ENCODE peak calls at places on chromosomes 12 and 14, in seven cellular contexts. One of them, this sample, is unnamed.

GRCh38 chr12:113145720-113146551 is 3.6 kb upstream of the CFAP73 start:
- DNase-seq in kidney epithelial cell: no peak
- DNase-seq in GM20000: no peak
- DNase-seq in lung: no peak
- DNase-seq in right lobe of liver: no peak
- DNase-seq in tibial artery: no peak
- DNase-seq in body of pancreas: no peak
- DNase-seq in this sample: no peak

GRCh38 chr12:52337054-52337453 is 15.9 kb upstream of the KRT83 start:
- DNase-seq in kidney epithelial cell: no peak
- DNase-seq in GM20000: no peak
- DNase-seq in tibial artery: no peak
- DNase-seq in right lobe of liver: no peak
- DNase-seq in lung: no peak
- DNase-seq in body of pancreas: no peak
- DNase-seq in this sample: no peak

GRCh38 chr14:99327458-99328250 is 55.7 kb upstream of the BCL11B start:
- DNase-seq in lung: no peak
- DNase-seq in right lobe of liver: peak
- DNase-seq in GM20000: no peak
- DNase-seq in body of pancreas: no peak
- DNase-seq in kidney epithelial cell: no peak
- DNase-seq in tibial artery: no peak
- DNase-seq in this sample: peak

GRCh38 chr14:90777358-90777757 is 38.9 kb downstream of the TTC7B start:
- DNase-seq in lung: no peak
- DNase-seq in body of pancreas: no peak
- DNase-seq in kidney epithelial cell: no peak
- DNase-seq in tibial artery: no peak
- DNase-seq in right lobe of liver: no peak
- DNase-seq in GM20000: no peak
- DNase-seq in this sample: no peak

GRCh38 chr12:69042970-69043369 is 110.0 kb upstream of the CPM start:
- DNase-seq in right lobe of liver: no peak
- DNase-seq in body of pancreas: peak
- DNase-seq in tibial artery: no peak
- DNase-seq in kidney epithelial cell: no peak
- DNase-seq in lung: peak
- DNase-seq in GM20000: no peak
- DNase-seq in this sample: no peak

GRCh38 chr12:51836012-51836832 is 12.3 kb downstream of the FIGNL2 start:
- DNase-seq in body of pancreas: no peak
- DNase-seq in tibial artery: no peak
- DNase-seq in right lobe of liver: no peak
- DNase-seq in kidney epithelial cell: no peak
- DNase-seq in GM20000: no peak
- DNase-seq in lung: no peak
- DNase-seq in this sample: no peak

GRCh38 chr14:58861546-58861945 is 223.8 kb downstream of the DACT1 start:
- DNase-seq in body of pancreas: no peak
- DNase-seq in tibial artery: no peak
- DNase-seq in right lobe of liver: no peak
- DNase-seq in GM20000: no peak
- DNase-seq in lung: no peak
- DNase-seq in kidney epithelial cell: no peak
- DNase-seq in this sample: no peak

GRCh38 chr14:104216457-104216856 is 78.1 kb downstream of the KIF26A start:
- DNase-seq in GM20000: no peak
- DNase-seq in kidney epithelial cell: no peak
- DNase-seq in body of pancreas: no peak
- DNase-seq in tibial artery: no peak
- DNase-seq in lung: no peak
- DNase-seq in right lobe of liver: peak
- DNase-seq in this sample: no peak

GRCh38 chr12:86170051-86170450 is 86.1 kb downstream of the MGAT4C start:
- DNase-seq in lung: no peak
- DNase-seq in right lobe of liver: no peak
- DNase-seq in body of pancreas: no peak
- DNase-seq in tibial artery: no peak
- DNase-seq in kidney epithelial cell: no peak
- DNase-seq in GM20000: no peak
- DNase-seq in this sample: no peak

GRCh38 chr12:53074290-53074998 is 4.7 kb downstream of the SPRYD3 start:
- DNase-seq in GM20000: no peak
- DNase-seq in lung: no peak
- DNase-seq in tibial artery: no peak
- DNase-seq in kidney epithelial cell: no peak
- DNase-seq in right lobe of liver: no peak
- DNase-seq in body of pancreas: no peak
- DNase-seq in this sample: no peak

GRCh38 chr14:71688576-71688975 is 243.7 kb upstream of the RGS6 start:
- DNase-seq in body of pancreas: no peak
- DNase-seq in right lobe of liver: no peak
- DNase-seq in lung: no peak
- DNase-seq in GM20000: no peak
- DNase-seq in kidney epithelial cell: no peak
- DNase-seq in tibial artery: no peak
- DNase-seq in this sample: peak

GRCh38 chr14:68977741-68978549 is 1.2 kb downstream of the ACTN1 start:
- DNase-seq in right lobe of liver: peak
- DNase-seq in body of pancreas: peak
- DNase-seq in tibial artery: peak
- DNase-seq in lung: peak
- DNase-seq in GM20000: peak
- DNase-seq in kidney epithelial cell: no peak
- DNase-seq in this sample: peak

GRCh38 chr12:104737682-104738370 is 220.3 kb downstream of the SLC41A2 start:
- DNase-seq in kidney epithelial cell: no peak
- DNase-seq in GM20000: no peak
- DNase-seq in right lobe of liver: no peak
- DNase-seq in tibial artery: no peak
- DNase-seq in lung: no peak
- DNase-seq in body of pancreas: no peak
- DNase-seq in this sample: no peak

GRCh38 chr14:105074601-105075053 is 9.4 kb upstream of the GPR132 start:
- DNase-seq in body of pancreas: no peak
- DNase-seq in right lobe of liver: no peak
- DNase-seq in kidney epithelial cell: no peak
- DNase-seq in GM20000: no peak
- DNase-seq in lung: no peak
- DNase-seq in tibial artery: no peak
- DNase-seq in this sample: no peak

GRCh38 chr12:48937170-48937569 is 11.9 kb upstream of the FKBP11 start:
- DNase-seq in body of pancreas: no peak
- DNase-seq in GM20000: no peak
- DNase-seq in tibial artery: no peak
- DNase-seq in lung: no peak
- DNase-seq in right lobe of liver: no peak
- DNase-seq in kidney epithelial cell: no peak
- DNase-seq in this sample: no peak

GRCh38 chr12:452667-453210 is 7.0 kb upstream of the B4GALNT3 start:
- DNase-seq in tibial artery: no peak
- DNase-seq in lung: no peak
- DNase-seq in GM20000: peak
- DNase-seq in body of pancreas: no peak
- DNase-seq in right lobe of liver: no peak
- DNase-seq in kidney epithelial cell: no peak
- DNase-seq in this sample: peak

GRCh38 chr12:52390739-52391617 is 5.5 kb upstream of the KRT84 start:
- DNase-seq in body of pancreas: no peak
- DNase-seq in kidney epithelial cell: no peak
- DNase-seq in lung: no peak
- DNase-seq in tibial artery: no peak
- DNase-seq in GM20000: no peak
- DNase-seq in right lobe of liver: no peak
- DNase-seq in this sample: peak

GRCh38 chr14:22555573-22556011 is 33.4 kb downstream of the DAD1 start:
- DNase-seq in lung: no peak
- DNase-seq in GM20000: no peak
- DNase-seq in kidney epithelial cell: no peak
- DNase-seq in body of pancreas: no peak
- DNase-seq in right lobe of liver: no peak
- DNase-seq in tibial artery: no peak
- DNase-seq in this sample: no peak

GRCh38 chr12:122001379-122002209 is 20.1 kb upstream of the BCL7A start:
- DNase-seq in tibial artery: no peak
- DNase-seq in body of pancreas: no peak
- DNase-seq in GM20000: no peak
- DNase-seq in kidney epithelial cell: no peak
- DNase-seq in right lobe of liver: no peak
- DNase-seq in lung: no peak
- DNase-seq in this sample: no peak

GRCh38 chr14:38199768-38200167 is 7.9 kb upstream of the SSTR1 start:
- DNase-seq in lung: no peak
- DNase-seq in kidney epithelial cell: no peak
- DNase-seq in GM20000: no peak
- DNase-seq in tibial artery: no peak
- DNase-seq in body of pancreas: no peak
- DNase-seq in right lobe of liver: no peak
- DNase-seq in this sample: no peak

DNA sequence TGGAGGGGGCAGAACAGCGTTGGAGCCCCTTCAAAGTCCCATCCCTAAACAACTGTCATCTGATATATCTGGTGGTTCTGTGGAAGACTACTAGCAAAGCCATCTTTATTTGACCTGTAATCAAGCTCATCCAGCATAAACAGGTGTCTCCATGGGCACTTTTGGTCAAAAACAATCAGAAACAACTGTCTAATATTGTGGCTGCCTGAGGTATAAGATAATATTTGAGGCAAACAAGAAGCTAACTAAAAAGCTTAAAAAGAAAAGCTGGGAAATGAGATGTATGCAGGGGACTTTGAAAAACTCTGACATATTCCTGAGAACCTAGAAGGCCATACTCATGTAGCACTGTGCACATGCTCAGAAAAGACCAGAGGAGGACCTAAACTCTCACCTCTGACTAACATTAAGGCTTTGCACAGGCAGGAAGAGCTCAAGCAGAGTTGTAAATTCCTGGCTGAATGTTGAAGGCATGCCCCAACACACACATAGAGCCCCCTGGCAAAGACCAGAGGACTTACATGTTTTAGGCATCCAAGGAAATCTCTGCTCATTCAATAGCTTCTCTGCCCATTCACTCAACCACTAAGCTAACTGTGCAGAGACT is 27.2 kb upstream of the AP4S1 start:
- DNase-seq in tibial artery: no peak
- DNase-seq in right lobe of liver: no peak
- DNase-seq in lung: no peak
- DNase-seq in kidney epithelial cell: no peak
- DNase-seq in body of pancreas: no peak
- DNase-seq in GM20000: no peak
- DNase-seq in this sample: no peak
- TF ChIP-seq CTCF in tibial artery: no peak
- TF ChIP-seq CTCF in right lobe of liver: no peak
- TF ChIP-seq CTCF in lung: no peak
- TF ChIP-seq CTCF in kidney epithelial cell: no peak
- TF ChIP-seq CTCF in body of pancreas: no peak
- TF ChIP-seq CTCF in GM20000: no peak
- TF ChIP-seq CTCF in this sample: no peak

GRCh38 chr12:56688846-56689113 is 696 bp upstream of the PTGES3 start:
- DNase-seq in GM20000: peak
- DNase-seq in right lobe of liver: no peak
- DNase-seq in body of pancreas: no peak
- DNase-seq in kidney epithelial cell: no peak
- DNase-seq in lung: no peak
- DNase-seq in tibial artery: no peak
- DNase-seq in this sample: no peak

GRCh38 chr12:56694161-56694560 is 6.1 kb upstream of the PTGES3 start:
- DNase-seq in GM20000: no peak
- DNase-seq in lung: no peak
- DNase-seq in body of pancreas: no peak
- DNase-seq in right lobe of liver: peak
- DNase-seq in tibial artery: no peak
- DNase-seq in kidney epithelial cell: no peak
- DNase-seq in this sample: no peak

GRCh38 chr12:56684745-56685369 is 3.2 kb downstream of the PTGES3 start:
- DNase-seq in tibial artery: no peak
- DNase-seq in right lobe of liver: peak
- DNase-seq in lung: no peak
- DNase-seq in body of pancreas: no peak
- DNase-seq in kidney epithelial cell: no peak
- DNase-seq in GM20000: no peak
- DNase-seq in this sample: no peak

GRCh38 chr12:56687225-56688128 is 607 bp downstream of the PTGES3 start:
- DNase-seq in GM20000: peak
- DNase-seq in right lobe of liver: peak
- DNase-seq in body of pancreas: peak
- DNase-seq in kidney epithelial cell: no peak
- DNase-seq in lung: peak
- DNase-seq in tibial artery: peak
- DNase-seq in this sample: peak

GRCh38 chr12:56688129-56688845 is at the start of gene PTGES3:
- DNase-seq in lung: peak
- DNase-seq in right lobe of liver: peak
- DNase-seq in GM20000: peak
- DNase-seq in body of pancreas: peak
- DNase-seq in tibial artery: peak
- DNase-seq in kidney epithelial cell: peak
- DNase-seq in this sample: peak
- TF ChIP-seq CTCF in lung: no peak
- TF ChIP-seq CTCF in right lobe of liver: no peak
- TF ChIP-seq CTCF in GM20000: no peak
- TF ChIP-seq CTCF in body of pancreas: no peak
- TF ChIP-seq CTCF in tibial artery: no peak
- TF ChIP-seq CTCF in kidney epithelial cell: no peak
- TF ChIP-seq CTCF in this sample: no peak

DNA sequence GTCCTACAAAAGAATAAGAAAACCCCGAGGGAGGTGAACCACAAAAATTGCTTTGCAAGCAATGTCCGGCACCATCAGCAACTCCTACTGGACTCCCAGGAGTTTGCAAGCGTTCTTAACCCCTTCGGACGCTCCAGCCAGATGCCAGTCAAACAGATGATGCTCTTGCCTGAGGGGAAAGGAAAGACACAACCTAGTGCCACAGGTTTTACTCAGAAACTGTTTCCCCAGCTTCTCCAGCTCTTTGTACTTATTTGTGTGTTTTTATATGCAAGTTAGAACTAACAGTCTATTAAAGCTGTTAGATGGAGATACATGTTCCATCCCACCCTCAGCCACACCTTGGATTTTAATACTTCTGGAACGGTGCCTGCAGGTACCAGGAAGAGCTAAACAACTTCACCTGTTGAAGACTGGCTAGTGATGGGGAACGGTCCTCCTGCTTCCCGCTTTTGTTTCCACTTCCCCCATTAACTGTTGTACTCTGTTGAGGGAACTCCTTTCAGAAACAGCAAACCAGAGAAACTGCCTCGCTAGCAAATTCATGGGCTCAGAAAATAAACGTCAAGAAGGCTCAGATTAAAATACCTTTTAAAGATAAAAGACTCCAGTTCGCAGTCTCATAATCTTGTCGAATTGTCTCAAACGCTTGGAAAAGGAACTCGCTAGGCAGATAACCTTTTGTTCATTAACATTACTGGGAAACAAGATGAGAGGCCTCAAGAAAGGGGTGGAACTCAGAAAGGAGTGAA is 1.1 kb upstream of the FERMT2 start:
- DNase-seq in kidney epithelial cell: peak
- DNase-seq in tibial artery: peak
- DNase-seq in lung: peak
- DNase-seq in GM20000: peak
- DNase-seq in right lobe of liver: no peak
- DNase-seq in body of pancreas: peak
- DNase-seq in this sample: peak
- TF ChIP-seq CTCF in kidney epithelial cell: peak
- TF ChIP-seq CTCF in tibial artery: peak
- TF ChIP-seq CTCF in lung: no peak
- TF ChIP-seq CTCF in GM20000: no peak
- TF ChIP-seq CTCF in right lobe of liver: peak
- TF ChIP-seq CTCF in body of pancreas: peak
- TF ChIP-seq CTCF in this sample: no peak

GRCh38 chr12:26028953-26029740 is 70.7 kb downstream of the RASSF8 start:
- DNase-seq in body of pancreas: no peak
- DNase-seq in tibial artery: no peak
- DNase-seq in kidney epithelial cell: no peak
- DNase-seq in lung: no peak
- DNase-seq in right lobe of liver: no peak
- DNase-seq in GM20000: peak
- DNase-seq in this sample: peak
- TF ChIP-seq CTCF in body of pancreas: peak
- TF ChIP-seq CTCF in tibial artery: peak
- TF ChIP-seq CTCF in kidney epithelial cell: peak
- TF ChIP-seq CTCF in lung: peak
- TF ChIP-seq CTCF in right lobe of liver: peak
- TF ChIP-seq CTCF in GM20000: peak
- TF ChIP-seq CTCF in this sample: peak